ENCODE peak calls at places on chromosomes 4 and X, in eight cellular contexts. X is K562, D is transverse colon, E is spleen, H is GM23338, A is suprapubic skin, O is SK-N-SH, C is H1. B is an unnamed sample.

GRCh38 chrX:40778861-40779575 is 43.7 kb upstream of the MED14 start:
- DNase-seq in X (no peak), D (no peak), E (no peak), H (no peak), A (no peak), O (no peak), C (no peak), B (no peak)

GRCh38 chr4:85734446-85734845 is 259.5 kb downstream of the ARHGAP24 start:
- DNase-seq in X (no peak), D (no peak), E (no peak), H (no peak), A (no peak), O (no peak), C (no peak), B (no peak)

GRCh38 chr4:113349400-113349799 is 299.9 kb downstream of the ANK2 start:
- DNase-seq in X (no peak), D (no peak), E (no peak), H (no peak), A (no peak), O (no peak), C (no peak), B (no peak)

GRCh38 chr4:129446074-129446473 is 350.1 kb downstream of the C4orf33 start:
- DNase-seq in X (no peak), D (no peak), E (no peak), H (peak; percentile 20), A (no peak), O (no peak), C (peak; percentile 19), B (no peak)

GRCh38 chrX:151754641-151755215 is 20.2 kb downstream of the CNGA2 start:
- DNase-seq in X (no peak), D (no peak), E (peak; percentile 18), H (no peak), A (no peak), O (no peak), C (no peak), B (no peak)

GRCh38 chrX:2894885-2895292 is 34.2 kb downstream of the ARSD start:
- DNase-seq in X (no peak), D (peak; percentile 61), E (no peak), H (no peak), A (no peak), O (peak; percentile 72), C (no peak), B (no peak)

GRCh38 chr4:153232768-153233167 is 28.5 kb downstream of the TRIM2 start:
- DNase-seq in X (no peak), D (peak; percentile 49), E (no peak), H (peak; percentile 80), A (no peak), O (no peak), C (peak; percentile 41), B (no peak)

GRCh38 chr4:16916719-16917337 is 18.4 kb upstream of the LDB2 start:
- DNase-seq in X (peak; percentile 81), D (peak; percentile 53), E (peak; percentile 81), H (peak; percentile 95), A (no peak), O (peak; percentile 55), C (peak; percentile 90), B (no peak)

GRCh38 chrX:118392726-118393125 is 46.8 kb downstream of the WDR44 start:
- DNase-seq in X (no peak), D (no peak), E (no peak), H (no peak), A (no peak), O (no peak), C (no peak), B (no peak)

GRCh38 chr4:25271866-25272265 is 38.0 kb downstream of the PI4K2B start:
- DNase-seq in X (no peak), D (no peak), E (no peak), H (no peak), A (no peak), O (no peak), C (no peak), B (no peak)

GRCh38 chr4:146222313-146222712 is 8.0 kb downstream of the REELD1 start:
- DNase-seq in X (no peak), D (no peak), E (no peak), H (no peak), A (no peak), O (no peak), C (no peak), B (no peak)

GRCh38 chr4:42750091-42750490 is 93.2 kb upstream of the ATP8A1 start:
- DNase-seq in X (no peak), D (no peak), E (no peak), H (peak; percentile 34), A (no peak), O (peak; percentile 39), C (no peak), B (no peak)

GRCh38 chr4:158896459-158897238 is 127.8 kb downstream of the FNIP2 start:
- DNase-seq in X (no peak), D (no peak), E (no peak), H (no peak), A (no peak), O (no peak), C (no peak), B (no peak)

GRCh38 chr4:48331577-48332340 is 9.6 kb upstream of the SLAIN2 start:
- DNase-seq in X (no peak), D (no peak), E (no peak), H (no peak), A (no peak), O (no peak), C (no peak), B (no peak)

DNA sequence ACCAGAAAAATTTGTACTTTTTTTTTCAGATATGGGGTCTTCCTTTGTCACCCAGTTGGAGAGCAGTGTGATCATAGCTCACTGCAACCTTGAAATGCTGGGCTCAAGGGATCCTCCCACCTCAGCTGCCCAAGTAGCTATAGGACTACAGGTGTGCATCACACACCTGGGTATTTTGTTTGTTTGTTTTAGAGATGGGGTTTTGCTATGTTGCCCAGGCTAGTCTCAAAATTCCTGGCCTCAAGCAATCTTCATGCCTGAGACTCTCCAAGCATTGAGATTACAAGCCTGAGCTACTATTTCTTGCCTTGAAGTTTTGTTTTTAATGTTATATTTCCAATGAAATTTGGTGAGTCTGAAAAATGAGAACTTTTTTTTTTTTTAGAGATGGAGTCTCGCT is 847.8 kb downstream of the TRIML1 start:
- DNase-seq in X (no peak), D (no peak), E (no peak), H (no peak), A (no peak), O (no peak), C (no peak), B (no peak)
- H3K4me1 ChIP-seq in X (no peaks in the 10 kb centered on the region), D (no peaks in the 10 kb centered on the region), E (no peaks in the 10 kb centered on the region), H (no peaks in the 10 kb centered on the region), A (no peaks in the 10 kb centered on the region), O (no peaks in the 10 kb centered on the region), C (no peaks in the 10 kb centered on the region), B (no peaks in the 10 kb centered on the region)

GRCh38 chr4:54499308-54500074 is 158.3 kb upstream of the KIT start:
- DNase-seq in X (no peak), D (no peak), E (no peak), H (no peak), A (no peak), O (no peak), C (no peak), B (no peak)
- TF ChIP-seq POLR2AphosphoS5 in X (no peak), D (no peak), E (no peak), H (no peak), A (no peak), O (no peak), C (no peak), B (no peak)

GRCh38 chrX:68090266-68090665 is 343.0 kb downstream of the OPHN1 start:
- DNase-seq in X (no peak), D (no peak), E (no peak), H (peak; percentile 16), A (no peak), O (no peak), C (no peak), B (no peak)
- TF ChIP-seq CTCF in X (no peak), D (no peak), E (no peak), H (peak; percentile 50), A (no peak), O (peak; percentile 14), C (no peak), B (no peak)

DNA sequence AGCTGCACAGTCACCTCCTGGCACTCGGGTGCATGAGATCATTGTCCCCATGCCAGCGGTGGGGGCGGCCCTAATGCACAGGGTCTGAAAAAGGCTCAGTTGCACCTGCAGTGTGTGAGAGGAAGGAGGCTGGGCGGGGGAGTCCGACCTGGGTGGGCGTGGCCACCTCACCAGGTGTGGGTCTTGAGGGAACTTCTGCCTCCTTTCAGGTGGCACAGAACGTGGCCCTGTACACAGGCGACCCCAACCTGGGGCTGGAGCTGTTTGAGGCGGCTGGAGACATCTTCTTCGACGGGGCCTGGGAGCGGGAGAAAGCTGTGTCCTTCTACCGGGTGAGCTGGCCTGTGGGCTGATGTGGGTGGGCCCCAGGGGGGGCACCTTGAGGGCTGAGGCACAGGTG is 34.3 kb upstream of the HTRA3 start:
- DNase-seq in X (no peak), D (no peak), E (no peak), H (no peak), A (no peak), O (no peak), C (no peak), B (no peak)
- H3K4me1 ChIP-seq in X (peaks cover 10% of the 10 kb centered on the region), D (peaks cover 7% of the 10 kb centered on the region), E (no peaks in the 10 kb centered on the region), H (no peaks in the 10 kb centered on the region), A (peaks cover 6% of the 10 kb centered on the region), O (no peaks in the 10 kb centered on the region), C (no peaks in the 10 kb centered on the region), B (no peaks in the 10 kb centered on the region)

DNA sequence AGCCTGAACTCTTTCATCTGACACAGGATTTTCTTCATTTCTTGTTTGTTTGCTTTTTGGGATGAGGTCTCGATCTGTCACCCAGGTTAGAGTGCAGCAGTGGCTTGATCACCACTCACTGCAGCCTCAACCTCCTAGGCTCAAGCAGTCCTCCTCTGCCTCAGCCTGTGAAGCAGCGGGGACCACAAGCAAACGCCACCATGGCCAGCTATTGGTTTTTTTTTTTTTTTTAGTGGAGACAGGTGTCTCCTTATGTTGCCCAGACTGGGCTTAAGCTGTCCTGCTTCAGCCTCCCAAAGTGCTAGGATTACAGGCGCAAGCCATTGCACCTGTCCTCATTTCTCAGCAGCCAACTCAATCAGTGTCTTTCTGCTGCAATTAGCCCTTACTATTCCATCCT is 10.3 kb downstream of the SPRY1 start:
- DNase-seq in X (no peak), D (no peak), E (no peak), H (no peak), A (no peak), O (no peak), C (no peak), B (no peak)
- TF ChIP-seq POLR2AphosphoS5 in X (no peak), D (no peak), E (no peak), H (no peak), A (no peak), O (no peak), C (no peak), B (no peak)